ENCODE peak calls at places on chromosomes 4 and X, in ten cellular contexts. One of them, this sample, is unnamed.

GRCh38 chrX:71976753-71977152 is 66.1 kb downstream of the NHSL2 start:
- DNase-seq in suprapubic skin: no peak
- DNase-seq in tibial artery: no peak
- DNase-seq in CD4-positive, CD25-positive, alpha-beta regulatory T cell: no peak
- DNase-seq in stimulated activated CD8-positive, alpha-beta memory T cell treated with anti-CD3 and anti-CD28 coated beads, Interleukin-15, amount 100 ng/mL, for 4 hours: no peak
- DNase-seq in amygdala: no peak
- DNase-seq in fibroblast of pulmonary artery: peak; percentile 38
- DNase-seq in sciatic nerve: no peak
- DNase-seq in A172: no peak
- DNase-seq in SIG-M5: no peak
- DNase-seq in this sample: no peak

GRCh38 chr4:8886625-8887406 is 15.2 kb upstream of the HMX1 start:
- DNase-seq in suprapubic skin: no peak
- DNase-seq in tibial artery: no peak
- DNase-seq in CD4-positive, CD25-positive, alpha-beta regulatory T cell: no peak
- DNase-seq in stimulated activated CD8-positive, alpha-beta memory T cell treated with anti-CD3 and anti-CD28 coated beads, Interleukin-15, amount 100 ng/mL, for 4 hours: no peak
- DNase-seq in amygdala: no peak
- DNase-seq in fibroblast of pulmonary artery: no peak
- DNase-seq in sciatic nerve: no peak
- DNase-seq in A172: peak; percentile 18
- DNase-seq in SIG-M5: no peak
- DNase-seq in this sample: no peak

GRCh38 chr4:78059524-78059889 is 2.4 kb downstream of the FRAS1 start:
- DNase-seq in suprapubic skin: no peak
- DNase-seq in tibial artery: peak; percentile 32
- DNase-seq in CD4-positive, CD25-positive, alpha-beta regulatory T cell: peak; percentile 26
- DNase-seq in stimulated activated CD8-positive, alpha-beta memory T cell treated with anti-CD3 and anti-CD28 coated beads, Interleukin-15, amount 100 ng/mL, for 4 hours: no peak
- DNase-seq in amygdala: no peak
- DNase-seq in fibroblast of pulmonary artery: peak; percentile 84
- DNase-seq in sciatic nerve: peak; percentile 63
- DNase-seq in A172: peak; percentile 69
- DNase-seq in SIG-M5: no peak
- DNase-seq in this sample: no peak

GRCh38 chr4:184511156-184511555 is 36.8 kb upstream of the IRF2 start:
- DNase-seq in suprapubic skin: no peak
- DNase-seq in tibial artery: no peak
- DNase-seq in CD4-positive, CD25-positive, alpha-beta regulatory T cell: no peak
- DNase-seq in stimulated activated CD8-positive, alpha-beta memory T cell treated with anti-CD3 and anti-CD28 coated beads, Interleukin-15, amount 100 ng/mL, for 4 hours: no peak
- DNase-seq in amygdala: no peak
- DNase-seq in fibroblast of pulmonary artery: no peak
- DNase-seq in sciatic nerve: no peak
- DNase-seq in A172: no peak
- DNase-seq in SIG-M5: no peak
- DNase-seq in this sample: no peak

GRCh38 chr4:164134388-164134787 is 619.5 kb upstream of the SMIM31 start:
- DNase-seq in suprapubic skin: no peak
- DNase-seq in tibial artery: no peak
- DNase-seq in CD4-positive, CD25-positive, alpha-beta regulatory T cell: no peak
- DNase-seq in stimulated activated CD8-positive, alpha-beta memory T cell treated with anti-CD3 and anti-CD28 coated beads, Interleukin-15, amount 100 ng/mL, for 4 hours: no peak
- DNase-seq in amygdala: no peak
- DNase-seq in fibroblast of pulmonary artery: no peak
- DNase-seq in sciatic nerve: no peak
- DNase-seq in A172: no peak
- DNase-seq in SIG-M5: no peak
- DNase-seq in this sample: no peak

GRCh38 chr4:86508436-86508835 is 85.7 kb upstream of the PTPN13 start:
- DNase-seq in suprapubic skin: no peak
- DNase-seq in tibial artery: no peak
- DNase-seq in CD4-positive, CD25-positive, alpha-beta regulatory T cell: no peak
- DNase-seq in stimulated activated CD8-positive, alpha-beta memory T cell treated with anti-CD3 and anti-CD28 coated beads, Interleukin-15, amount 100 ng/mL, for 4 hours: no peak
- DNase-seq in amygdala: no peak
- DNase-seq in fibroblast of pulmonary artery: no peak
- DNase-seq in sciatic nerve: no peak
- DNase-seq in A172: peak; percentile 26
- DNase-seq in SIG-M5: no peak
- DNase-seq in this sample: no peak

GRCh38 chr4:39026096-39026495 is 6.1 kb downstream of the TMEM156 start:
- DNase-seq in suprapubic skin: no peak
- DNase-seq in tibial artery: no peak
- DNase-seq in CD4-positive, CD25-positive, alpha-beta regulatory T cell: no peak
- DNase-seq in stimulated activated CD8-positive, alpha-beta memory T cell treated with anti-CD3 and anti-CD28 coated beads, Interleukin-15, amount 100 ng/mL, for 4 hours: no peak
- DNase-seq in amygdala: no peak
- DNase-seq in fibroblast of pulmonary artery: no peak
- DNase-seq in sciatic nerve: no peak
- DNase-seq in A172: no peak
- DNase-seq in SIG-M5: no peak
- DNase-seq in this sample: no peak

GRCh38 chrX:27599928-27600327 is 9.8 kb downstream of the DCAF8L2 start:
- DNase-seq in suprapubic skin: no peak
- DNase-seq in tibial artery: no peak
- DNase-seq in CD4-positive, CD25-positive, alpha-beta regulatory T cell: no peak
- DNase-seq in stimulated activated CD8-positive, alpha-beta memory T cell treated with anti-CD3 and anti-CD28 coated beads, Interleukin-15, amount 100 ng/mL, for 4 hours: no peak
- DNase-seq in amygdala: no peak
- DNase-seq in fibroblast of pulmonary artery: peak; percentile 71
- DNase-seq in sciatic nerve: no peak
- DNase-seq in A172: peak; percentile 62
- DNase-seq in SIG-M5: no peak
- DNase-seq in this sample: no peak

GRCh38 chr4:8264106-8264505 is 5.4 kb upstream of the HTRA3 start:
- DNase-seq in suprapubic skin: no peak
- DNase-seq in tibial artery: no peak
- DNase-seq in CD4-positive, CD25-positive, alpha-beta regulatory T cell: no peak
- DNase-seq in stimulated activated CD8-positive, alpha-beta memory T cell treated with anti-CD3 and anti-CD28 coated beads, Interleukin-15, amount 100 ng/mL, for 4 hours: no peak
- DNase-seq in amygdala: no peak
- DNase-seq in fibroblast of pulmonary artery: no peak
- DNase-seq in sciatic nerve: no peak
- DNase-seq in A172: no peak
- DNase-seq in SIG-M5: no peak
- DNase-seq in this sample: no peak

GRCh38 chrX:102745513-102746133 is 25.1 kb downstream of the GPRASP3 start:
- DNase-seq in suprapubic skin: no peak
- DNase-seq in tibial artery: no peak
- DNase-seq in CD4-positive, CD25-positive, alpha-beta regulatory T cell: no peak
- DNase-seq in stimulated activated CD8-positive, alpha-beta memory T cell treated with anti-CD3 and anti-CD28 coated beads, Interleukin-15, amount 100 ng/mL, for 4 hours: no peak
- DNase-seq in amygdala: peak; percentile 27
- DNase-seq in fibroblast of pulmonary artery: no peak
- DNase-seq in sciatic nerve: peak; percentile 59
- DNase-seq in A172: no peak
- DNase-seq in SIG-M5: no peak
- DNase-seq in this sample: peak; percentile 30

GRCh38 chr4:124753941-124754581 is 41.5 kb upstream of the ANKRD50 start:
- DNase-seq in suprapubic skin: no peak
- DNase-seq in tibial artery: no peak
- DNase-seq in CD4-positive, CD25-positive, alpha-beta regulatory T cell: no peak
- DNase-seq in stimulated activated CD8-positive, alpha-beta memory T cell treated with anti-CD3 and anti-CD28 coated beads, Interleukin-15, amount 100 ng/mL, for 4 hours: no peak
- DNase-seq in amygdala: no peak
- DNase-seq in fibroblast of pulmonary artery: no peak
- DNase-seq in sciatic nerve: no peak
- DNase-seq in A172: no peak
- DNase-seq in SIG-M5: no peak
- DNase-seq in this sample: no peak

GRCh38 chr4:35175487-35175886 is 1068.8 kb downstream of the ARAP2 start:
- DNase-seq in suprapubic skin: no peak
- DNase-seq in tibial artery: no peak
- DNase-seq in CD4-positive, CD25-positive, alpha-beta regulatory T cell: no peak
- DNase-seq in stimulated activated CD8-positive, alpha-beta memory T cell treated with anti-CD3 and anti-CD28 coated beads, Interleukin-15, amount 100 ng/mL, for 4 hours: no peak
- DNase-seq in amygdala: no peak
- DNase-seq in fibroblast of pulmonary artery: no peak
- DNase-seq in sciatic nerve: no peak
- DNase-seq in A172: no peak
- DNase-seq in SIG-M5: no peak
- DNase-seq in this sample: no peak

GRCh38 chr4:151129801-151130200 is 30.4 kb downstream of the RPS3A start:
- DNase-seq in suprapubic skin: no peak
- DNase-seq in tibial artery: no peak
- DNase-seq in CD4-positive, CD25-positive, alpha-beta regulatory T cell: no peak
- DNase-seq in stimulated activated CD8-positive, alpha-beta memory T cell treated with anti-CD3 and anti-CD28 coated beads, Interleukin-15, amount 100 ng/mL, for 4 hours: no peak
- DNase-seq in amygdala: no peak
- DNase-seq in fibroblast of pulmonary artery: peak; percentile 35
- DNase-seq in sciatic nerve: no peak
- DNase-seq in A172: no peak
- DNase-seq in SIG-M5: no peak
- DNase-seq in this sample: no peak

GRCh38 chr4:13705521-13706035 is 78.1 kb upstream of the BOD1L1 start:
- DNase-seq in suprapubic skin: no peak
- DNase-seq in tibial artery: no peak
- DNase-seq in CD4-positive, CD25-positive, alpha-beta regulatory T cell: no peak
- DNase-seq in stimulated activated CD8-positive, alpha-beta memory T cell treated with anti-CD3 and anti-CD28 coated beads, Interleukin-15, amount 100 ng/mL, for 4 hours: no peak
- DNase-seq in amygdala: no peak
- DNase-seq in fibroblast of pulmonary artery: no peak
- DNase-seq in sciatic nerve: no peak
- DNase-seq in A172: peak; percentile 58
- DNase-seq in SIG-M5: no peak
- DNase-seq in this sample: peak; percentile 18

GRCh38 chrX:135463937-135464336 is 42.2 kb downstream of the SMIM10L2A start:
- DNase-seq in suprapubic skin: no peak
- DNase-seq in tibial artery: no peak
- DNase-seq in CD4-positive, CD25-positive, alpha-beta regulatory T cell: peak; percentile 29
- DNase-seq in stimulated activated CD8-positive, alpha-beta memory T cell treated with anti-CD3 and anti-CD28 coated beads, Interleukin-15, amount 100 ng/mL, for 4 hours: no peak
- DNase-seq in amygdala: no peak
- DNase-seq in fibroblast of pulmonary artery: peak; percentile 17
- DNase-seq in sciatic nerve: no peak
- DNase-seq in A172: no peak
- DNase-seq in SIG-M5: no peak
- DNase-seq in this sample: no peak

GRCh38 chr4:119240568-119240967 is 28.1 kb downstream of the USP53 start:
- DNase-seq in suprapubic skin: no peak
- DNase-seq in tibial artery: no peak
- DNase-seq in CD4-positive, CD25-positive, alpha-beta regulatory T cell: no peak
- DNase-seq in stimulated activated CD8-positive, alpha-beta memory T cell treated with anti-CD3 and anti-CD28 coated beads, Interleukin-15, amount 100 ng/mL, for 4 hours: no peak
- DNase-seq in amygdala: no peak
- DNase-seq in fibroblast of pulmonary artery: no peak
- DNase-seq in sciatic nerve: no peak
- DNase-seq in A172: no peak
- DNase-seq in SIG-M5: no peak
- DNase-seq in this sample: no peak

GRCh38 chr4:78864405-78865024 is 74.7 kb downstream of the PAQR3 start:
- DNase-seq in suprapubic skin: no peak
- DNase-seq in tibial artery: no peak
- DNase-seq in CD4-positive, CD25-positive, alpha-beta regulatory T cell: peak; percentile 86
- DNase-seq in stimulated activated CD8-positive, alpha-beta memory T cell treated with anti-CD3 and anti-CD28 coated beads, Interleukin-15, amount 100 ng/mL, for 4 hours: no peak
- DNase-seq in amygdala: no peak
- DNase-seq in fibroblast of pulmonary artery: peak; percentile 91
- DNase-seq in sciatic nerve: no peak
- DNase-seq in A172: peak; percentile 53
- DNase-seq in SIG-M5: peak; percentile 0
- DNase-seq in this sample: no peak

GRCh38 chrX:46727445-46727844 is 31.5 kb downstream of the SLC9A7 start:
- DNase-seq in suprapubic skin: no peak
- DNase-seq in tibial artery: no peak
- DNase-seq in CD4-positive, CD25-positive, alpha-beta regulatory T cell: no peak
- DNase-seq in stimulated activated CD8-positive, alpha-beta memory T cell treated with anti-CD3 and anti-CD28 coated beads, Interleukin-15, amount 100 ng/mL, for 4 hours: no peak
- DNase-seq in amygdala: no peak
- DNase-seq in fibroblast of pulmonary artery: peak; percentile 27
- DNase-seq in sciatic nerve: no peak
- DNase-seq in A172: no peak
- DNase-seq in SIG-M5: no peak
- DNase-seq in this sample: no peak

GRCh38 chr4:16693040-16693506 is 205.4 kb downstream of the LDB2 start:
- DNase-seq in suprapubic skin: no peak
- DNase-seq in tibial artery: peak; percentile 62
- DNase-seq in CD4-positive, CD25-positive, alpha-beta regulatory T cell: no peak
- DNase-seq in stimulated activated CD8-positive, alpha-beta memory T cell treated with anti-CD3 and anti-CD28 coated beads, Interleukin-15, amount 100 ng/mL, for 4 hours: no peak
- DNase-seq in amygdala: no peak
- DNase-seq in fibroblast of pulmonary artery: no peak
- DNase-seq in sciatic nerve: no peak
- DNase-seq in A172: no peak
- DNase-seq in SIG-M5: no peak
- DNase-seq in this sample: peak; percentile 50

GRCh38 chrX:13911581-13911980 is 94.7 kb upstream of the GPM6B start:
- DNase-seq in suprapubic skin: no peak
- DNase-seq in tibial artery: no peak
- DNase-seq in CD4-positive, CD25-positive, alpha-beta regulatory T cell: no peak
- DNase-seq in stimulated activated CD8-positive, alpha-beta memory T cell treated with anti-CD3 and anti-CD28 coated beads, Interleukin-15, amount 100 ng/mL, for 4 hours: no peak
- DNase-seq in amygdala: no peak
- DNase-seq in fibroblast of pulmonary artery: peak; percentile 7
- DNase-seq in sciatic nerve: no peak
- DNase-seq in A172: no peak
- DNase-seq in SIG-M5: no peak
- DNase-seq in this sample: no peak

GRCh38 chr4:5156677-5157076 is 105.4 kb downstream of the STK32B start:
- DNase-seq in suprapubic skin: no peak
- DNase-seq in tibial artery: no peak
- DNase-seq in CD4-positive, CD25-positive, alpha-beta regulatory T cell: no peak
- DNase-seq in stimulated activated CD8-positive, alpha-beta memory T cell treated with anti-CD3 and anti-CD28 coated beads, Interleukin-15, amount 100 ng/mL, for 4 hours: no peak
- DNase-seq in amygdala: no peak
- DNase-seq in fibroblast of pulmonary artery: no peak
- DNase-seq in sciatic nerve: no peak
- DNase-seq in A172: no peak
- DNase-seq in SIG-M5: no peak
- DNase-seq in this sample: no peak

GRCh38 chrX:56783450-56783831 is 54.4 kb downstream of the NBDY start:
- DNase-seq in suprapubic skin: no peak
- DNase-seq in tibial artery: no peak
- DNase-seq in CD4-positive, CD25-positive, alpha-beta regulatory T cell: peak; percentile 86
- DNase-seq in stimulated activated CD8-positive, alpha-beta memory T cell treated with anti-CD3 and anti-CD28 coated beads, Interleukin-15, amount 100 ng/mL, for 4 hours: no peak
- DNase-seq in amygdala: peak; percentile 7
- DNase-seq in fibroblast of pulmonary artery: no peak
- DNase-seq in sciatic nerve: peak; percentile 92
- DNase-seq in A172: no peak
- DNase-seq in SIG-M5: no peak
- DNase-seq in this sample: peak; percentile 88

GRCh38 chr4:48914311-48914710 is 7.7 kb upstream of the OCIAD2 start:
- DNase-seq in suprapubic skin: no peak
- DNase-seq in tibial artery: no peak
- DNase-seq in CD4-positive, CD25-positive, alpha-beta regulatory T cell: no peak
- DNase-seq in stimulated activated CD8-positive, alpha-beta memory T cell treated with anti-CD3 and anti-CD28 coated beads, Interleukin-15, amount 100 ng/mL, for 4 hours: no peak
- DNase-seq in amygdala: no peak
- DNase-seq in fibroblast of pulmonary artery: no peak
- DNase-seq in sciatic nerve: no peak
- DNase-seq in A172: peak; percentile 56
- DNase-seq in SIG-M5: no peak
- DNase-seq in this sample: no peak

GRCh38 chr4:37946503-37947179 is 13.6 kb upstream of the PTTG2 start:
- DNase-seq in suprapubic skin: no peak
- DNase-seq in tibial artery: peak; percentile 59
- DNase-seq in CD4-positive, CD25-positive, alpha-beta regulatory T cell: no peak
- DNase-seq in stimulated activated CD8-positive, alpha-beta memory T cell treated with anti-CD3 and anti-CD28 coated beads, Interleukin-15, amount 100 ng/mL, for 4 hours: no peak
- DNase-seq in amygdala: no peak
- DNase-seq in fibroblast of pulmonary artery: no peak
- DNase-seq in sciatic nerve: peak; percentile 65
- DNase-seq in A172: no peak
- DNase-seq in SIG-M5: no peak
- DNase-seq in this sample: no peak

GRCh38 chr4:7352486-7352885 is 82.2 kb downstream of the PSAPL1 start:
- DNase-seq in suprapubic skin: no peak
- DNase-seq in tibial artery: no peak
- DNase-seq in CD4-positive, CD25-positive, alpha-beta regulatory T cell: no peak
- DNase-seq in stimulated activated CD8-positive, alpha-beta memory T cell treated with anti-CD3 and anti-CD28 coated beads, Interleukin-15, amount 100 ng/mL, for 4 hours: no peak
- DNase-seq in amygdala: no peak
- DNase-seq in fibroblast of pulmonary artery: no peak
- DNase-seq in sciatic nerve: no peak
- DNase-seq in A172: no peak
- DNase-seq in SIG-M5: no peak
- DNase-seq in this sample: no peak

GRCh38 chr4:116343809-116344208 is 741.6 kb downstream of the TRAM1L1 start:
- DNase-seq in suprapubic skin: no peak
- DNase-seq in tibial artery: no peak
- DNase-seq in CD4-positive, CD25-positive, alpha-beta regulatory T cell: no peak
- DNase-seq in stimulated activated CD8-positive, alpha-beta memory T cell treated with anti-CD3 and anti-CD28 coated beads, Interleukin-15, amount 100 ng/mL, for 4 hours: no peak
- DNase-seq in amygdala: no peak
- DNase-seq in fibroblast of pulmonary artery: no peak
- DNase-seq in sciatic nerve: no peak
- DNase-seq in A172: no peak
- DNase-seq in SIG-M5: no peak
- DNase-seq in this sample: no peak

GRCh38 chr4:154044118-154044517 is 255.2 kb upstream of the SFRP2 start:
- DNase-seq in suprapubic skin: no peak
- DNase-seq in tibial artery: no peak
- DNase-seq in CD4-positive, CD25-positive, alpha-beta regulatory T cell: no peak
- DNase-seq in stimulated activated CD8-positive, alpha-beta memory T cell treated with anti-CD3 and anti-CD28 coated beads, Interleukin-15, amount 100 ng/mL, for 4 hours: no peak
- DNase-seq in amygdala: no peak
- DNase-seq in fibroblast of pulmonary artery: no peak
- DNase-seq in sciatic nerve: no peak
- DNase-seq in A172: no peak
- DNase-seq in SIG-M5: no peak
- DNase-seq in this sample: no peak

GRCh38 chr4:55547461-55547770 is 707 bp upstream of the CLOCK start:
- DNase-seq in suprapubic skin: no peak
- DNase-seq in tibial artery: no peak
- DNase-seq in CD4-positive, CD25-positive, alpha-beta regulatory T cell: no peak
- DNase-seq in stimulated activated CD8-positive, alpha-beta memory T cell treated with anti-CD3 and anti-CD28 coated beads, Interleukin-15, amount 100 ng/mL, for 4 hours: no peak
- DNase-seq in amygdala: no peak
- DNase-seq in fibroblast of pulmonary artery: no peak
- DNase-seq in sciatic nerve: no peak
- DNase-seq in A172: no peak
- DNase-seq in SIG-M5: no peak
- DNase-seq in this sample: peak; percentile 69

This sample was measured in ovary.